ENCODE peak calls at places on chromosomes 7 and 10, in seven cellular contexts. One of them, this sample, is unnamed.

GRCh38 chr7:87482115-87482514 is 6.6 kb upstream of the ABCB4 start:
- DNase-seq in CD8-positive, alpha-beta memory T cell: no peak
- DNase-seq in PC-3: no peak
- DNase-seq in tibial artery: no peak
- DNase-seq in coronary artery: no peak
- DNase-seq in sigmoid colon: no peak
- DNase-seq in fibroblast of lung: no peak
- DNase-seq in this sample: no peak

GRCh38 chr7:85719981-85720963 is 533.4 kb upstream of the SEMA3D start:
- DNase-seq in PC-3: peak
- DNase-seq in tibial artery: peak
- DNase-seq in coronary artery: no peak
- DNase-seq in fibroblast of lung: peak
- DNase-seq in sigmoid colon: no peak
- DNase-seq in CD8-positive, alpha-beta memory T cell: no peak
- DNase-seq in this sample: peak

GRCh38 chr10:126210051-126210651 is 178.1 kb downstream of the ADAM12 start:
- DNase-seq in coronary artery: no peak
- DNase-seq in PC-3: no peak
- DNase-seq in CD8-positive, alpha-beta memory T cell: no peak
- DNase-seq in sigmoid colon: no peak
- DNase-seq in fibroblast of lung: no peak
- DNase-seq in tibial artery: no peak
- DNase-seq in this sample: no peak

GRCh38 chr10:126749030-126749655 is 78.7 kb upstream of the C10orf90 start:
- DNase-seq in CD8-positive, alpha-beta memory T cell: no peak
- DNase-seq in PC-3: peak
- DNase-seq in coronary artery: no peak
- DNase-seq in sigmoid colon: peak
- DNase-seq in fibroblast of lung: peak
- DNase-seq in tibial artery: peak
- DNase-seq in this sample: peak

GRCh38 chr7:35801392-35802101 is 690 bp downstream of the SEPTIN7 start:
- DNase-seq in fibroblast of lung: peak
- DNase-seq in PC-3: peak
- DNase-seq in sigmoid colon: peak
- DNase-seq in coronary artery: peak
- DNase-seq in tibial artery: peak
- DNase-seq in CD8-positive, alpha-beta memory T cell: peak
- DNase-seq in this sample: no peak

GRCh38 chr10:29840516-29841276 is 205.9 kb upstream of the SVIL start:
- DNase-seq in fibroblast of lung: no peak
- DNase-seq in PC-3: no peak
- DNase-seq in sigmoid colon: peak
- DNase-seq in CD8-positive, alpha-beta memory T cell: no peak
- DNase-seq in tibial artery: no peak
- DNase-seq in coronary artery: no peak
- DNase-seq in this sample: no peak

GRCh38 chr7:83613232-83613631 is 35.7 kb downstream of the SEMA3E start:
- DNase-seq in PC-3: no peak
- DNase-seq in coronary artery: no peak
- DNase-seq in sigmoid colon: no peak
- DNase-seq in fibroblast of lung: peak
- DNase-seq in tibial artery: no peak
- DNase-seq in CD8-positive, alpha-beta memory T cell: no peak
- DNase-seq in this sample: no peak

GRCh38 chr7:149254181-149254858 is 7.7 kb upstream of the ZNF783 start:
- DNase-seq in coronary artery: no peak
- DNase-seq in fibroblast of lung: no peak
- DNase-seq in CD8-positive, alpha-beta memory T cell: no peak
- DNase-seq in PC-3: no peak
- DNase-seq in tibial artery: no peak
- DNase-seq in sigmoid colon: no peak
- DNase-seq in this sample: no peak

GRCh38 chr7:70183278-70183677 is 585.0 kb downstream of the AUTS2 start:
- DNase-seq in sigmoid colon: no peak
- DNase-seq in tibial artery: no peak
- DNase-seq in coronary artery: no peak
- DNase-seq in fibroblast of lung: peak
- DNase-seq in PC-3: no peak
- DNase-seq in CD8-positive, alpha-beta memory T cell: no peak
- DNase-seq in this sample: no peak

GRCh38 chr7:70571403-70571911 is 560.5 kb upstream of the GALNT17 start:
- DNase-seq in sigmoid colon: no peak
- DNase-seq in fibroblast of lung: peak
- DNase-seq in PC-3: no peak
- DNase-seq in CD8-positive, alpha-beta memory T cell: no peak
- DNase-seq in coronary artery: no peak
- DNase-seq in tibial artery: no peak
- DNase-seq in this sample: peak

GRCh38 chr7:136807598-136807997 is 60.9 kb upstream of the CHRM2 start:
- DNase-seq in PC-3: no peak
- DNase-seq in tibial artery: no peak
- DNase-seq in CD8-positive, alpha-beta memory T cell: no peak
- DNase-seq in coronary artery: no peak
- DNase-seq in sigmoid colon: no peak
- DNase-seq in fibroblast of lung: no peak
- DNase-seq in this sample: no peak

GRCh38 chr7:34823650-34824258 is 165.7 kb downstream of the NPSR1 start:
- DNase-seq in CD8-positive, alpha-beta memory T cell: peak
- DNase-seq in fibroblast of lung: peak
- DNase-seq in sigmoid colon: no peak
- DNase-seq in tibial artery: no peak
- DNase-seq in PC-3: peak
- DNase-seq in coronary artery: no peak
- DNase-seq in this sample: no peak

GRCh38 chr10:11746883-11747539 is 4.8 kb downstream of the ECHDC3 start:
- DNase-seq in coronary artery: no peak
- DNase-seq in fibroblast of lung: no peak
- DNase-seq in CD8-positive, alpha-beta memory T cell: no peak
- DNase-seq in sigmoid colon: no peak
- DNase-seq in tibial artery: no peak
- DNase-seq in PC-3: no peak
- DNase-seq in this sample: no peak

GRCh38 chr7:25389489-25390106 is 161.3 kb upstream of the NPVF start:
- DNase-seq in sigmoid colon: no peak
- DNase-seq in coronary artery: no peak
- DNase-seq in fibroblast of lung: peak
- DNase-seq in PC-3: peak
- DNase-seq in tibial artery: no peak
- DNase-seq in CD8-positive, alpha-beta memory T cell: no peak
- DNase-seq in this sample: no peak

GRCh38 chr10:123136806-123137642 is 1.3 kb downstream of the HMX3 start:
- DNase-seq in coronary artery: no peak
- DNase-seq in fibroblast of lung: peak
- DNase-seq in tibial artery: no peak
- DNase-seq in PC-3: no peak
- DNase-seq in CD8-positive, alpha-beta memory T cell: no peak
- DNase-seq in sigmoid colon: no peak
- DNase-seq in this sample: no peak

GRCh38 chr7:18262054-18262453 is 233.5 kb upstream of the HDAC9 start:
- DNase-seq in sigmoid colon: no peak
- DNase-seq in PC-3: peak
- DNase-seq in coronary artery: no peak
- DNase-seq in fibroblast of lung: peak
- DNase-seq in tibial artery: no peak
- DNase-seq in CD8-positive, alpha-beta memory T cell: no peak
- DNase-seq in this sample: no peak

GRCh38 chr7:135743907-135744789 is 4.5 kb downstream of the FAM180A start:
- DNase-seq in coronary artery: no peak
- DNase-seq in fibroblast of lung: peak
- DNase-seq in CD8-positive, alpha-beta memory T cell: no peak
- DNase-seq in sigmoid colon: no peak
- DNase-seq in tibial artery: no peak
- DNase-seq in PC-3: no peak
- DNase-seq in this sample: no peak

GRCh38 chr7:135747366-135747765 is 1.2 kb downstream of the FAM180A start:
- DNase-seq in PC-3: no peak
- DNase-seq in sigmoid colon: no peak
- DNase-seq in fibroblast of lung: no peak
- DNase-seq in tibial artery: no peak
- DNase-seq in coronary artery: no peak
- DNase-seq in CD8-positive, alpha-beta memory T cell: no peak
- DNase-seq in this sample: no peak

GRCh38 chr7:135744938-135745701 is 3.5 kb downstream of the FAM180A start:
- DNase-seq in sigmoid colon: no peak
- DNase-seq in coronary artery: no peak
- DNase-seq in fibroblast of lung: peak
- DNase-seq in PC-3: peak
- DNase-seq in CD8-positive, alpha-beta memory T cell: no peak
- DNase-seq in tibial artery: no peak
- DNase-seq in this sample: peak

GRCh38 chr7:135745702-135746312 is 2.8 kb downstream of the FAM180A start:
- DNase-seq in coronary artery: peak
- DNase-seq in sigmoid colon: peak
- DNase-seq in tibial artery: peak
- DNase-seq in PC-3: peak
- DNase-seq in CD8-positive, alpha-beta memory T cell: no peak
- DNase-seq in fibroblast of lung: peak
- DNase-seq in this sample: peak

GRCh38 chr7:135748770-135749169 is at the start of gene FAM180A:
- DNase-seq in CD8-positive, alpha-beta memory T cell: no peak
- DNase-seq in fibroblast of lung: peak
- DNase-seq in PC-3: no peak
- DNase-seq in coronary artery: peak
- DNase-seq in sigmoid colon: peak
- DNase-seq in tibial artery: peak
- DNase-seq in this sample: no peak
- H3K27ac ChIP-seq in CD8-positive, alpha-beta memory T cell: no peak
- H3K27ac ChIP-seq in fibroblast of lung: peak
- H3K27ac ChIP-seq in PC-3: no peak
- H3K27ac ChIP-seq in coronary artery: peak
- H3K27ac ChIP-seq in sigmoid colon: peak
- H3K27ac ChIP-seq in tibial artery: peak
- H3K27ac ChIP-seq in this sample: peak

DNA sequence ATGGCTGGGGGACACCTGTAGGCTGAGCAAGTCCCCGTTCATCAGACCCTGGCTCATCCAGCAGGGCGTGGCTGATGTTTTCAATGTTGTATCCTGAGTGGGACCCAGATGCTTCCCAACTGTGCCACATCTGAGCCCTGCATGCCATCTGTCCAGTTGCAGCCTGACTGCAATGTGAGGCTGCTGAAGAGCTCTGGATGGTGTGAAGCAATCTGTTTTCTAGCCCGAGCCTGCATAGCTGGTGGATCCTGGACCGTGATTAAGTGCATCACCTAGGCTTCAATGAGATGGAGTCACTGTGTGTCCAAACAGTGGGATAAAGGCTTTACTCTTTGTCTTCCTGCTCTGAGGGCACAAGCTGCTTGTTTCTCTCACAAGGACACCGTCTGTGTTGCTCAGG is 99.8 kb downstream of the TCF7L2 start:
- DNase-seq in fibroblast of lung: no peak
- DNase-seq in CD8-positive, alpha-beta memory T cell: no peak
- DNase-seq in coronary artery: no peak
- DNase-seq in tibial artery: no peak
- DNase-seq in sigmoid colon: no peak
- DNase-seq in PC-3: no peak
- DNase-seq in this sample: no peak
- H3K27ac ChIP-seq in fibroblast of lung: no peak
- H3K27ac ChIP-seq in CD8-positive, alpha-beta memory T cell: no peak
- H3K27ac ChIP-seq in coronary artery: peak
- H3K27ac ChIP-seq in tibial artery: peak
- H3K27ac ChIP-seq in sigmoid colon: no peak
- H3K27ac ChIP-seq in PC-3: no peak
- H3K27ac ChIP-seq in this sample: no peak

GRCh38 chr10:121572857-121573540 is 25.2 kb downstream of the FGFR2 start:
- DNase-seq in sigmoid colon: no peak
- DNase-seq in tibial artery: no peak
- DNase-seq in coronary artery: no peak
- DNase-seq in fibroblast of lung: no peak
- DNase-seq in CD8-positive, alpha-beta memory T cell: no peak
- DNase-seq in PC-3: no peak
- DNase-seq in this sample: no peak

GRCh38 chr10:121574519-121575170 is 23.6 kb downstream of the FGFR2 start:
- DNase-seq in sigmoid colon: no peak
- DNase-seq in PC-3: no peak
- DNase-seq in coronary artery: no peak
- DNase-seq in fibroblast of lung: no peak
- DNase-seq in tibial artery: no peak
- DNase-seq in CD8-positive, alpha-beta memory T cell: no peak
- DNase-seq in this sample: no peak

GRCh38 chr10:121570316-121570715 is 27.9 kb downstream of the FGFR2 start:
- DNase-seq in fibroblast of lung: no peak
- DNase-seq in PC-3: no peak
- DNase-seq in sigmoid colon: no peak
- DNase-seq in tibial artery: no peak
- DNase-seq in coronary artery: no peak
- DNase-seq in CD8-positive, alpha-beta memory T cell: no peak
- DNase-seq in this sample: no peak

GRCh38 chr10:121576139-121576538 is 22.1 kb downstream of the FGFR2 start:
- DNase-seq in CD8-positive, alpha-beta memory T cell: no peak
- DNase-seq in PC-3: no peak
- DNase-seq in fibroblast of lung: no peak
- DNase-seq in coronary artery: no peak
- DNase-seq in tibial artery: no peak
- DNase-seq in sigmoid colon: no peak
- DNase-seq in this sample: no peak

DNA sequence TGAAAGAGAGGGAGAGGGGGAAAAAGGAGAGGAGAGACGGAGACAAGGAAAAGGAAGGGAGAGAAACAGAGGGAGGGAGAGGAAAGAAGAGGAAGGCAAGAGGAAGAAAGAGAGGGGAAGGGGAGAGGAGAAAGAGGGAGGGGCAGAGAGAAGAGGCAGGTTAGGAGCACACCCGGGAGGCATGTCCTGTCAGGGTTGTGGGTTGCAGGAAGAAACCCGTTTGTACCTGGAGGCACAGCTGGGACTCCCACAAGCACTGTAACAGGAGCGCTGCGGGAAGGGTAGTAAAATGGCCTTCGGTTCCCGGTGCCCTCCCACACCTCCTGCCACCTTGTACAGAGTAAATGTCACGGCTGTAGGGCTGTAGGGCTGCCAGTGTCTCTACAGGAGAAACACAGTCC is 24.7 kb downstream of the FGFR2 start:
- DNase-seq in PC-3: no peak
- DNase-seq in CD8-positive, alpha-beta memory T cell: no peak
- DNase-seq in tibial artery: no peak
- DNase-seq in coronary artery: no peak
- DNase-seq in fibroblast of lung: no peak
- DNase-seq in sigmoid colon: no peak
- DNase-seq in this sample: no peak
- H3K27ac ChIP-seq in PC-3: no peak
- H3K27ac ChIP-seq in CD8-positive, alpha-beta memory T cell: no peak
- H3K27ac ChIP-seq in tibial artery: no peak
- H3K27ac ChIP-seq in coronary artery: no peak
- H3K27ac ChIP-seq in fibroblast of lung: no peak
- H3K27ac ChIP-seq in sigmoid colon: peak
- H3K27ac ChIP-seq in this sample: no peak

GRCh38 chr7:90938371-90938770 is 325.9 kb upstream of the FZD1 start:
- DNase-seq in fibroblast of lung: peak
- DNase-seq in sigmoid colon: no peak
- DNase-seq in PC-3: no peak
- DNase-seq in CD8-positive, alpha-beta memory T cell: no peak
- DNase-seq in coronary artery: no peak
- DNase-seq in tibial artery: no peak
- DNase-seq in this sample: no peak

GRCh38 chr7:90933984-90934383 is 330.2 kb upstream of the FZD1 start:
- DNase-seq in fibroblast of lung: no peak
- DNase-seq in CD8-positive, alpha-beta memory T cell: no peak
- DNase-seq in sigmoid colon: no peak
- DNase-seq in PC-3: no peak
- DNase-seq in coronary artery: no peak
- DNase-seq in tibial artery: peak
- DNase-seq in this sample: no peak

GRCh38 chr7:90931996-90932912 is 332.0 kb upstream of the FZD1 start:
- DNase-seq in CD8-positive, alpha-beta memory T cell: no peak
- DNase-seq in sigmoid colon: no peak
- DNase-seq in fibroblast of lung: peak
- DNase-seq in tibial artery: no peak
- DNase-seq in PC-3: no peak
- DNase-seq in coronary artery: no peak
- DNase-seq in this sample: no peak

GRCh38 chr7:90933041-90933440 is 331.2 kb upstream of the FZD1 start:
- DNase-seq in PC-3: no peak
- DNase-seq in coronary artery: no peak
- DNase-seq in fibroblast of lung: no peak
- DNase-seq in sigmoid colon: no peak
- DNase-seq in tibial artery: no peak
- DNase-seq in CD8-positive, alpha-beta memory T cell: no peak
- DNase-seq in this sample: no peak
- H3K27ac ChIP-seq in PC-3: no peak
- H3K27ac ChIP-seq in coronary artery: no peak
- H3K27ac ChIP-seq in fibroblast of lung: no peak
- H3K27ac ChIP-seq in sigmoid colon: no peak
- H3K27ac ChIP-seq in tibial artery: peak
- H3K27ac ChIP-seq in CD8-positive, alpha-beta memory T cell: no peak
- H3K27ac ChIP-seq in this sample: no peak

This sample was measured in epithelial cell of prostate.